ENCODE peak calls at places on chromosomes 16 and 17, in seven cellular contexts. D is CD8-positive, alpha-beta T cell; U is fibroblast of the aortic adventitia; Y is lower leg skin; G is cardiac fibroblast; F is left lung; E is Calu3. N is an unnamed sample.
A peak's percentile ranks its signal among the peaks of the same experiment; 100 is the strongest.

GRCh38 chr17:78142113-78142861 is 3.9 kb upstream of the C17orf99 start:
- DNase-seq in Y (peak; percentile 67), D (no peak), G (no peak), U (peak; percentile 42), F (peak; percentile 89), E (peak; percentile 87), N (no peak)

GRCh38 chr17:70687421-70687820 is 518.1 kb downstream of the KCNJ2 start:
- DNase-seq in U (no peak), G (no peak), Y (no peak), D (no peak), E (no peak), F (no peak), N (no peak)

GRCh38 chr17:40532520-40533253 is 31.3 kb upstream of the TNS4 start:
- DNase-seq in D (no peak), U (peak; percentile 72), G (peak; percentile 82), F (no peak), E (no peak), Y (no peak), N (no peak)

GRCh38 chr16:3573146-3573815 is 3.9 kb downstream of the NLRC3 start:
- DNase-seq in G (no peak), Y (no peak), F (peak; percentile 45), D (no peak), E (no peak), U (no peak), N (no peak)

GRCh38 chr17:81527591-81528383 is at the start of gene FSCN2:
- DNase-seq in G (no peak), F (peak; percentile 80), U (no peak), E (no peak), D (no peak), Y (no peak), N (no peak)

GRCh38 chr17:36848008-36848902 is 89.0 kb upstream of the LHX1 start:
- DNase-seq in U (no peak), F (no peak), G (no peak), E (no peak), D (no peak), Y (no peak), N (no peak)

GRCh38 chr17:79938696-79939435 is 96.8 kb downstream of the TBC1D16 start:
- DNase-seq in D (no peak), G (no peak), E (no peak), Y (no peak), F (peak; percentile 51), U (no peak), N (no peak)

GRCh38 chr16:22685162-22685830 is 128.7 kb upstream of the HS3ST2 start:
- DNase-seq in F (no peak), E (no peak), D (no peak), U (no peak), Y (peak; percentile 91), G (no peak), N (no peak)

GRCh38 chr17:17682737-17683675 is 1.7 kb downstream of the RAI1 start:
- DNase-seq in E (peak; percentile 63), Y (peak; percentile 45), F (peak; percentile 91), G (peak; percentile 86), D (peak; percentile 40), U (peak; percentile 89), N (peak; percentile 65)

GRCh38 chr17:47367257-47367656 is 43.5 kb downstream of the EFCAB13 start:
- DNase-seq in U (no peak), D (no peak), Y (no peak), F (no peak), G (no peak), E (no peak), N (no peak)

GRCh38 chr16:29146266-29146665 is 161.4 kb downstream of the LAT start:
- DNase-seq in U (no peak), F (peak; percentile 59), E (no peak), Y (no peak), D (no peak), G (no peak), N (no peak)

GRCh38 chr16:54326266-54326662 is 39.7 kb upstream of the IRX3 start:
- DNase-seq in F (no peak), E (no peak), U (peak; percentile 40), Y (peak; percentile 21), G (peak; percentile 32), D (no peak), N (no peak)

GRCh38 chr16:55280622-55281021 is 43.4 kb upstream of the IRX6 start:
- DNase-seq in F (no peak), U (no peak), D (no peak), Y (no peak), G (no peak), E (no peak), N (no peak)

GRCh38 chr16:89004209-89004831 is 27.3 kb upstream of the CBFA2T3 start:
- DNase-seq in U (peak; percentile 5), D (no peak), G (peak; percentile 34), F (peak; percentile 79), E (no peak), Y (no peak), N (peak; percentile 59)

GRCh38 chr16:88578446-88579313 is 8.5 kb downstream of the ZC3H18 start:
- DNase-seq in G (no peak), U (no peak), Y (no peak), E (no peak), D (no peak), F (peak; percentile 50), N (no peak)

GRCh38 chr16:56352351-56353053 is 72.8 kb downstream of the AMFR start:
- DNase-seq in G (no peak), U (no peak), Y (no peak), F (peak; percentile 52), E (no peak), D (no peak), N (no peak)

GRCh38 chr17:70597774-70598173 is 428.4 kb downstream of the KCNJ2 start:
- DNase-seq in E (no peak), U (no peak), Y (no peak), D (no peak), F (no peak), G (no peak), N (no peak)

GRCh38 chr17:42405963-42406495 is 17.0 kb downstream of the CAVIN1 start:
- DNase-seq in F (peak; percentile 96), G (peak; percentile 83), E (peak; percentile 95), D (peak; percentile 72), Y (peak; percentile 83), U (peak; percentile 85), N (peak; percentile 82)

GRCh38 chr17:71330099-71330375 is 790.8 kb upstream of the SOX9 start:
- DNase-seq in D (no peak), F (no peak), U (peak; percentile 7), Y (no peak), E (no peak), G (no peak), N (no peak)

DNA sequence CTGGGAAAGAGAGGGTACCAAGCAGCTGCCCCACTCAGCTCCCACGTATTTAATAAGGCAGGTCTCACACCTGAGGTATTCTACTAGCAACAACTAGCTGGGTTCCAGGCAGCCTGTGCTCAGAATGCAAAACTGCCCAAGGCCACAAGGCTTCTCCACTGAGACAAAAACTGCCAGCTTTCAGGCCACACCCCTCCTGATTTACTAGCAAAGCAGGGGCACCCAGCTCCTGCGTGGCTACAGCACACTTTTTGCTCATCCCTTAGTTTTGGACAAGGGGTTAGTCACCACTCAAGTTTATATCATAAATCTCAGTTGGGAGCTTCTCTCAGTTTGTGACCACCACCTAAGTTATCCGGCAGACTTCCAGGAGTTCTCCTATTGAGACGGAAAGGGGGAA is 494.6 kb downstream of the CDH11 start:
- DNase-seq in Y (no peak), D (no peak), G (no peak), F (no peak), E (no peak), U (no peak), N (no peak)
- TF ChIP-seq CTCF in Y (no peak), D (no peak), G (peak; percentile 8), F (no peak), E (no peak), U (no peak), N (no peak)

GRCh38 chr17:13598353-13599167 is 3.2 kb downstream of the HS3ST3A1 start:
- DNase-seq in E (no peak), U (peak; percentile 35), F (no peak), Y (no peak), G (no peak), D (no peak), N (no peak)

GRCh38 chr17:13599808-13600398 is 1.8 kb downstream of the HS3ST3A1 start:
- DNase-seq in D (no peak), E (no peak), G (no peak), U (peak; percentile 48), Y (no peak), F (no peak), N (no peak)

GRCh38 chr17:13596241-13596941 is 5.3 kb downstream of the HS3ST3A1 start:
- DNase-seq in U (no peak), Y (no peak), E (no peak), F (no peak), G (no peak), D (no peak), N (no peak)

GRCh38 chr17:13599168-13599577 is 2.6 kb downstream of the HS3ST3A1 start:
- DNase-seq in Y (no peak), D (no peak), U (no peak), G (no peak), E (no peak), F (no peak), N (no peak)

DNA sequence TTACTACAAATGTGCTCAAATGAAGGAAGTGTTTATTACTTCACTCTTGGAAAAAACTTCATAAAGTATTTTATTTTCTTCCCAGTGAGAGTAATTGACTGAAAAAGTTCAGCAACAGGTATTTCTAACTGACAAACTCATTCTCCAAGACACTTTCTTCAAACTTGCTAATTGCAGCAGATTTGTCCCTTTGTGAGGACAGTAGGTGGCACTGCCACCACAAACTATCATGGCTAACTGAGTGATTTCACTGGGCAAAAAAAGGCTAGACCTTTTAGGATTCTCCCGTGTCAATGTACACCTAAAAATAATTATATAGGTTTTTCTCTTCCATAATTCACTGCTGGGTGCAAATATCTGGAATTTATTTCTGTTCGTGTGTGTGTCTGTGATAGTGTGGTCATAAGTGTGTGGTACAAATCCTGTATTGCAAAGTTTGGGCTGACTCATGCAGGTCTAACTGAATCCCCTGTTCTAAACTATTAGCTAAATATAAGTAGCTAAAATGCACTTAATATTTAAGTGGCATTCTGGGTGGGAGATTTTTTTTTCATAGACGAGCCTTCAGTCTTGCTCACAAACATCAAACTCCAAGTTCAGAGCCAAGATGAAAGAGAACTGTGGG is 3.9 kb downstream of the HS3ST3A1 start:
- DNase-seq in U (peak; percentile 74), G (peak; percentile 72), E (peak; percentile 33), D (no peak), Y (no peak), F (no peak), N (peak; percentile 32)
- TF ChIP-seq CTCF in U (peak; percentile 50), G (peak; percentile 58), E (peak; percentile 28), D (peak; percentile 63), Y (no peak), F (no peak), N (peak; percentile 69)

GRCh38 chr17:60601443-60602384 is 1.7 kb downstream of the PPM1D start:
- DNase-seq in G (peak; percentile 90), F (no peak), D (no peak), U (peak; percentile 91), E (peak; percentile 61), Y (peak; percentile 40), N (peak; percentile 54)
- TF ChIP-seq CTCF in G (no peak), F (no peak), D (no peak), U (no peak), E (no peak), Y (no peak), N (no peak)

DNA sequence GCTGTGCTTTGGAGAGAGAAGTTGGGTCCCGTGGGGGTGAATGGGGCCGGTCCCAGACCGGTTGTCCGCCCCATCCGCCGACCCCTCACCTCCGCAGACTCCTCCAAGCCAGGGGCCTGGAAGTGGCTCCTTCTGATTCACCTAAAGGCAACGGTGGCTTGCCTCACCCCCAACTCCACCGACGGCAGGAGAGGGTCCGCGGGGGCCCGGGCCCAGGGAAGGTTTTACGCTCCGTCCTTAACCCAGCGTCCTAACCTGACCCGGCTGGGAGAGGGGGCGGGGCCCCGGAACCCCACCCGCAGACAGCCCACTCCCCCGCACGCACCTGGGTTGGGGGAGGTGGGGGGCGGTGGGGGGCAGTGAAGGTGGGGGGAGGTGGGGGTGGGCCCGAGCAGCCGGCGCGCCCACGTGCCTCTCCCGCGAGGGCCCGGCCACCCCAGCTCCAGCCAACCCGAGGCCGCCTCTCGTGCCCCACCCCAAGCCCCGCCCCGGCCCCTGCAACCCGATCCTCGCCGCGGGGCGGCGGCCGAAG is 12.7 kb upstream of the CD300A start:
- DNase-seq in Y (no peak), D (peak; percentile 51), F (no peak), E (no peak), G (no peak), U (no peak), N (peak; percentile 96)
- TF ChIP-seq CTCF in Y (no peak), D (peak; percentile 25), F (no peak), E (no peak), G (no peak), U (no peak), N (no peak)

N was measured in GM10248.